ENCODE peak calls at places on chromosomes 4 and X, in five cellular contexts. I, N, K, J and C are unnamed samples.
A peak's percentile ranks its signal among the peaks of the same experiment; 100 is the strongest.

GRCh38 chrX:54826598-54826997 is 19.1 kb downstream of the MAGED2 start:
- DNase-seq in J (no peak), N (no peak), I (no peak), K (no peak), C (no peak)

GRCh38 chr4:8070751-8071718 is 87.6 kb downstream of the ABLIM2 start:
- DNase-seq in N (peak; percentile 31), I (no peak), K (no peak), J (peak; percentile 35), C (no peak)

GRCh38 chrX:68190799-68191198 is 242.5 kb downstream of the OPHN1 start:
- DNase-seq in K (no peak), I (no peak), J (no peak), N (no peak), C (no peak)

GRCh38 chr4:90357117-90357710 is 230.0 kb downstream of the CCSER1 start:
- DNase-seq in N (no peak), K (no peak), I (peak; percentile 38), J (no peak), C (no peak)

GRCh38 chr4:186228514-186228894 is 1.2 kb downstream of the KLKB1 start:
- DNase-seq in J (no peak), N (no peak), K (no peak), I (no peak), C (no peak)

GRCh38 chrX:134671207-134671750 is 13.0 kb upstream of the PLAC1 start:
- DNase-seq in N (no peak), I (no peak), J (no peak), K (no peak), C (no peak)

GRCh38 chr4:150181536-150181935 is 103.3 kb downstream of the DCLK2 start:
- DNase-seq in I (no peak), N (peak; percentile 20), K (no peak), J (no peak), C (peak; percentile 64)

GRCh38 chrX:153688900-153689590 is 1.3 kb downstream of the SLC6A8 start:
- DNase-seq in N (peak; percentile 79), K (no peak), I (no peak), J (no peak), C (no peak)

GRCh38 chr4:185280608-185281007 is 71.2 kb downstream of the SNX25 start:
- DNase-seq in J (no peak), N (no peak), K (no peak), I (no peak), C (no peak)

GRCh38 chr4:175779081-175779620 is 32.9 kb downstream of the GPM6A start:
- DNase-seq in N (no peak), I (no peak), K (no peak), J (no peak), C (no peak)

GRCh38 chr4:7638463-7638862 is 203.7 kb upstream of the PSAPL1 start:
- DNase-seq in I (no peak), K (no peak), J (no peak), N (no peak), C (no peak)

GRCh38 chr4:143026459-143027170 is 158.1 kb upstream of the USP38 start:
- DNase-seq in N (no peak), I (no peak), J (no peak), K (no peak), C (no peak)